ENCODE peak calls at places on chromosome 6, in seven cellular contexts. L is CD8-positive, alpha-beta T cell; W is heart right ventricle; K is neural crest cell; I is GM20000; G is T-helper 9 cell; O is posterior vena cava. X is an unnamed sample.

GRCh38 chr6:56802570-56802969 is 152.3 kb upstream of the BEND6 start:
- DNase-seq in L (no peak), W (no peak), K (no peak), I (no peak), G (no peak), O (no peak), X (no peak)

GRCh38 chr6:52373294-52373693 is 11.3 kb downstream of the PAQR8 start:
- DNase-seq in L (no peak), W (no peak), K (no peak), I (no peak), G (no peak), O (no peak), X (no peak)

GRCh38 chr6:148395583-148396101 is 53.0 kb downstream of the SASH1 start:
- DNase-seq in L (no peak), W (peak), K (no peak), I (no peak), G (no peak), O (no peak), X (no peak)

GRCh38 chr6:86192123-86192522 is 549.4 kb upstream of the SYNCRIP start:
- DNase-seq in L (no peak), W (no peak), K (no peak), I (peak), G (no peak), O (no peak), X (no peak)

GRCh38 chr6:11608600-11609323 is 71.2 kb downstream of the TMEM170B start:
- DNase-seq in L (no peak), W (no peak), K (no peak), I (no peak), G (no peak), O (no peak), X (no peak)

GRCh38 chr6:165987483-165988305 is 180.0 kb downstream of the TBXT start:
- DNase-seq in L (no peak), W (peak), K (peak), I (no peak), G (no peak), O (peak), X (no peak)

GRCh38 chr6:133701633-133702331 is 187.1 kb upstream of the TCF21 start:
- DNase-seq in L (no peak), W (peak), K (no peak), I (no peak), G (no peak), O (no peak), X (no peak)

GRCh38 chr6:45946352-45946751 is 69.3 kb downstream of the CLIC5 start:
- DNase-seq in L (no peak), W (peak), K (no peak), I (no peak), G (no peak), O (peak), X (no peak)

GRCh38 chr6:134029495-134030455 is 22.6 kb downstream of the SLC2A12 start:
- DNase-seq in L (no peak), W (no peak), K (no peak), I (no peak), G (no peak), O (no peak), X (no peak)

GRCh38 chr6:98014791-98015201 is 731.8 kb upstream of the MMS22L start:
- DNase-seq in L (no peak), W (no peak), K (no peak), I (no peak), G (no peak), O (no peak), X (no peak)